ENCODE peak calls at places on chromosome 16, in ten cellular contexts. T is activated T-helper 9 cell treated with anti-CD3 and anti-CD28 coated beads, Interleukin-2, amount 50 U/mL, for 16 hours; F is pancreas; S is nephron progenitor cell; K is HEK293T; Y is coronary artery; O is GM23248; B is T-helper 17 cell; X is LoVo; G is stimulated activated CD8-positive, alpha-beta memory T cell treated with anti-CD3 and anti-CD28 coated beads, Interleukin-7, amount 100 ng/mL, for 24 hours. W is an unnamed sample.
A peak's percentile ranks its signal among the peaks of the same experiment; 100 is the strongest.

GRCh38 chr16:8716592-8716991 is 42.2 kb downstream of the ABAT start:
- DNase-seq in T (no peak), F (no peak), K (no peak), S (no peak), O (no peak), Y (no peak), G (no peak), X (no peak), B (no peak), W (no peak)

GRCh38 chr16:85171809-85172464 is 59.7 kb upstream of the CIBAR2 start:
- DNase-seq in G (no peak), O (no peak), F (no peak), S (no peak), B (no peak), Y (no peak), X (no peak), T (no peak), K (no peak), W (no peak)

GRCh38 chr16:46765050-46765449 is 16.9 kb upstream of the MYLK3 start:
- DNase-seq in Y (no peak), O (peak; percentile 63), B (no peak), F (no peak), K (no peak), X (no peak), T (no peak), S (no peak), G (no peak), W (no peak)

GRCh38 chr16:654034-654433 is 4.9 kb downstream of the WDR90 start:
- DNase-seq in O (no peak), G (no peak), S (no peak), T (no peak), F (no peak), Y (no peak), X (no peak), B (no peak), K (no peak), W (no peak)

GRCh38 chr16:12902511-12903324 is 1.3 kb downstream of the SHISA9 start:
- DNase-seq in Y (no peak), F (no peak), G (no peak), X (no peak), T (no peak), O (no peak), B (no peak), K (no peak), S (peak; percentile 34), W (no peak)

GRCh38 chr16:2486645-2487516 is 12.0 kb downstream of the TBC1D24 start:
- DNase-seq in X (no peak), B (peak; percentile 69), T (peak; percentile 61), Y (no peak), G (peak; percentile 53), S (no peak), K (no peak), F (peak; percentile 70), O (peak; percentile 40), W (peak; percentile 34)

GRCh38 chr16:4777339-4778049 is 10.5 kb upstream of the ZNF500 start:
- DNase-seq in Y (no peak), T (no peak), K (no peak), B (no peak), G (no peak), X (no peak), O (no peak), F (no peak), S (no peak), W (no peak)

GRCh38 chr16:65975049-65975708 is 391.3 kb upstream of the CDH5 start:
- DNase-seq in K (no peak), S (no peak), X (peak; percentile 9), F (no peak), T (no peak), Y (no peak), B (no peak), O (peak; percentile 78), G (no peak), W (no peak)

GRCh38 chr16:71883193-71883848 is 661 bp downstream of the ZNF821 start:
- DNase-seq in T (peak; percentile 45), O (peak; percentile 43), X (peak; percentile 24), S (peak; percentile 71), K (peak; percentile 30), Y (no peak), B (peak; percentile 49), G (peak; percentile 26), F (peak; percentile 78), W (peak; percentile 36)

W was measured in midbrain.